ENCODE peak calls at places on chromosomes 1 and 21, in six cellular contexts. F, H, Y, S, O and I are unnamed samples.

GRCh38 chr1:103372866-103373265 is 152.6 kb upstream of the RNPC3 start:
- DNase-seq in F (no peak), S (no peak), Y (no peak), O (no peak), H (no peak), I (no peak)

GRCh38 chr1:209076688-209077087 is 506.8 kb upstream of the CAMK1G start:
- DNase-seq in S (no peak), O (no peak), H (peak; percentile 1), Y (no peak), F (no peak), I (no peak)

GRCh38 chr1:15411593-15412487 is 2.2 kb downstream of the EFHD2 start:
- DNase-seq in Y (peak; percentile 59), O (no peak), H (peak; percentile 40), F (no peak), S (peak; percentile 96), I (peak; percentile 45)

GRCh38 chr1:17624540-17625256 is 85.2 kb downstream of the ARHGEF10L start:
- DNase-seq in F (no peak), S (no peak), Y (peak; percentile 67), H (peak; percentile 46), O (peak; percentile 70), I (peak; percentile 74)

GRCh38 chr1:24702511-24703293 is 42.5 kb upstream of the CLIC4 start:
- DNase-seq in H (peak; percentile 47), F (no peak), O (no peak), S (no peak), Y (peak; percentile 32), I (no peak)

GRCh38 chr1:31524196-31524967 is 51.9 kb upstream of the TINAGL1 start:
- DNase-seq in Y (no peak), H (no peak), F (no peak), O (no peak), S (no peak), I (no peak)

GRCh38 chr1:106568161-106568560 is 488.3 kb upstream of the PRMT6 start:
- DNase-seq in H (no peak), F (no peak), O (no peak), Y (no peak), S (no peak), I (no peak)

GRCh38 chr1:19074361-19074901 is 118.0 kb upstream of the IFFO2 start:
- DNase-seq in Y (no peak), S (no peak), F (no peak), O (no peak), H (no peak), I (no peak)

GRCh38 chr1:190320952-190321351 is 156.7 kb downstream of the BRINP3 start:
- DNase-seq in O (no peak), Y (no peak), H (peak; percentile 72), F (no peak), S (no peak), I (no peak)

GRCh38 chr21:41596241-41596925 is 88.4 kb upstream of the TMPRSS2 start:
- DNase-seq in H (no peak), F (no peak), O (no peak), Y (no peak), S (no peak), I (no peak)

GRCh38 chr21:30990514-30991304 is 47.6 kb downstream of the KRTAP19-8 start:
- DNase-seq in H (no peak), O (no peak), Y (no peak), S (no peak), F (no peak), I (no peak)

GRCh38 chr1:203673550-203674411 is 47.1 kb downstream of the ATP2B4 start:
- DNase-seq in Y (peak; percentile 61), H (peak; percentile 82), S (peak; percentile 84), O (peak; percentile 62), F (no peak), I (peak; percentile 89)

GRCh38 chr1:27350673-27351540 is 9.1 kb downstream of the SYTL1 start:
- DNase-seq in O (no peak), H (peak; percentile 60), S (peak; percentile 76), F (no peak), Y (peak; percentile 58), I (no peak)

GRCh38 chr1:58356402-58356801 is 190.1 kb downstream of the OMA1 start:
- DNase-seq in H (no peak), F (no peak), Y (no peak), S (no peak), O (no peak), I (no peak)

GRCh38 chr1:43554444-43554992 is 23.8 kb downstream of the PTPRF start:
- DNase-seq in S (no peak), Y (no peak), H (peak; percentile 59), F (no peak), O (no peak), I (no peak)

GRCh38 chr1:46622341-46622740 is 5.7 kb upstream of the MOB3C start:
- DNase-seq in S (no peak), F (no peak), H (peak; percentile 50), O (no peak), Y (no peak), I (no peak)

GRCh38 chr1:18582890-18583289 is 47.8 kb upstream of the PAX7 start:
- DNase-seq in Y (no peak), F (no peak), S (no peak), O (no peak), H (no peak), I (no peak)

GRCh38 chr1:234581063-234581714 is 28.8 kb downstream of the IRF2BP2 start:
- DNase-seq in O (no peak), H (no peak), Y (no peak), F (no peak), S (no peak), I (peak; percentile 22)

GRCh38 chr1:94240822-94241221 is 3.4 kb upstream of the ARHGAP29 start:
- DNase-seq in Y (no peak), O (no peak), F (no peak), H (peak; percentile 51), S (no peak), I (no peak)

GRCh38 chr21:38930838-38931237 is 125.1 kb downstream of the ETS2 start:
- DNase-seq in F (no peak), O (no peak), H (peak; percentile 89), S (no peak), Y (no peak), I (peak; percentile 77)

GRCh38 chr1:117135329-117135728 is 13.8 kb upstream of the TRIM45 start:
- DNase-seq in F (no peak), O (no peak), H (no peak), Y (no peak), S (no peak), I (no peak)

GRCh38 chr1:227891955-227892871 is 55.5 kb downstream of the WNT9A start:
- DNase-seq in O (no peak), Y (peak; percentile 17), S (peak; percentile 73), H (peak; percentile 50), F (no peak), I (no peak)

GRCh38 chr1:206721454-206721853 is 36.7 kb downstream of the MAPKAPK2 start:
- DNase-seq in O (no peak), Y (no peak), F (no peak), H (no peak), S (no peak), I (no peak)
- H3K4me1 ChIP-seq in O (peaks cover 56% of the 10 kb centered on the region), Y (peaks cover 52% of the 10 kb centered on the region), F (peaks cover 61% of the 10 kb centered on the region), H (peaks cover 71% of the 10 kb centered on the region), S (peaks cover 100% of the 10 kb centered on the region), I (peaks cover 13% of the 10 kb centered on the region)

DNA sequence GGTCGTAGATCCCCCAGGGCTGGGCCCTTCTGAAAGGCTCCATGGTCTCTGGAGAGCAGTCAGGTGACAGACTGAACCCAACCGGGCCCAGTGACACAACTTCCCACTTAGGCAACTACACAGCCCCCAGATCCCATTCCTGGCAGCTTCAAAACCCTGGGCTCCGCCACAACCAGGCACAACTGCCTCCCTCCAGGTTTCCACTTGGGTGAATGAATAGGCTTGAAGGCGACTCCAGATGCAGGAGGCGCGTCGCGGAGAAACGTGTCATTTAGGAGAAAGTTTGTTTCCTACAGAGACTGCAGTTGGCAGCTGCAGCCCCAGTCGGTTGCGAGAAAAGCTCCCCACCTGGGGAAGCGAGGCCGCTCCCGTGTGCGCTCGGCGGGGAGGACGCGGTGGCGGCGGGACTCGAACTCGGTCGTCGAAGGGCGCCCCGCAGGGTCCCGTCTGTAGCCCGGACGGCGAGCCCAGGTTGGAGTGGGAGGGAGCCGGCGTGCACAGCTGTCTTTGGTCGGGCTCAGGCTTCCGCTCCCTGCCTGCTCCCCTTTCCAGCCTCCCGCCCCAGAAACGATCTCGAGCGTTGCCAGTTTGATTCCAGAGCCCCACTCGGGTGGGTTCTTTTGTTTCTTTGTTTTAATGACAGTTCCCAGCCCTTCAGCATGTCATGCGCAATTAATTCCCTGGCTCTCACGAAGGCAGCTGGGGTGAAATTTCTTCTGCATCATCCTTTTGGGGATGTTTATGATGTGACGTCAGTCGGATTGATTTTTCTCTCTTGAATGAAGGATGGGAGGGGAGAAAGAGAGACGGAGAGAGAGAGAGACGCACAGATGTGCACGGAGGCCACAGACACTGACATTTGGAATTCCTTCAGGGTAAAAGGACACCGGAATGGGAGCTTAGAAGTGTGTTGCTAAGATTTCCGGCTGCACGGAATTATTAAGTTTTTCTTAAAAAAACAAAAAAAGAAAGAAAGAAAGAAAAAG is 862 bp upstream of the SGIP1 start:
- DNase-seq in S (peak; percentile 75), O (no peak), Y (peak; percentile 54), H (peak; percentile 74), F (no peak), I (no peak)
- H3K4me3 ChIP-seq in S (no peak overlapping the region), O (peak overlapping the region; percentile 76), Y (peak overlapping the region; percentile 49), H (peak overlapping the region; percentile 46), F (no peak overlapping the region), I (peak overlapping the region; percentile 58)

DNA sequence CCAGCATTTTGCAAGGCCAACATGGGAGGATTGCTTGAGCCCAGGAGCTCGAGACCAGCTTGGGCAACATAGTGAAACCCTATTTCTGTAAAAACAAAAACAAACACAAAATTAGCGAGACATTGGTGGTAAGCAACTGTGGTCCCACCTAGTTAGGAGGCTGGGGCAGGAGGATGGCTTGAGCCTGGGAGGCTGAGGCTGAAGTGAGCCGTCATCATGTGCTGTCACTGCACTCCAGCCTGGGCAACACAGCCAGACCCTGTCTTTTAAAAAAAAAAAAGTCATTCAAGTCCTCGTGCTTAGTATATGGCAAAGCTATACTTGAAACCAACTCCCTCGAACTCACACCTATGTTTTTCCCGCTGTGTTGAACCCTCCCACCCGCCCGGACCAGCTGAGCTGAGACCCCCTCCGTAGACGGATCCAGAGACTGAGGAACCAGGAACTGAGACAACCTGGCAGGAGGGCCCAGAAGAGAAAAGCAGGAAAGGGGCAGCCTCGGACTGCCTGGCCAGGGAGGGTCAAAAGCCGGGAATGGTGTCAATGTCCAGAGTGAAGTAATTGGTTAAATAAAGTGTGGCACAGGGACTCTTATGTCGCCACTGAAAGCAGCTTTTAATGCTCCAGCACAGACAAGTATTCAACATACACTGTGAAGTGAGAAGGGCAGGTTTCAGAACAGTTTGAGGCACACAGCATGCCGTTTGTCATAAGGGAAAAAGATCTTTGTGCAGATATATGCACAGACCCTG is 32.8 kb upstream of the CASZ1 start:
- DNase-seq in Y (no peak), S (no peak), O (no peak), H (no peak), F (no peak), I (no peak)
- H3K27me3 ChIP-seq in Y (peaks cover under 1% of the 10 kb centered on the region), S (peaks cover under 1% of the 10 kb centered on the region), O (no peaks in the 10 kb centered on the region), H (no peaks in the 10 kb centered on the region), F (no peaks in the 10 kb centered on the region), I (no peaks in the 10 kb centered on the region)

DNA sequence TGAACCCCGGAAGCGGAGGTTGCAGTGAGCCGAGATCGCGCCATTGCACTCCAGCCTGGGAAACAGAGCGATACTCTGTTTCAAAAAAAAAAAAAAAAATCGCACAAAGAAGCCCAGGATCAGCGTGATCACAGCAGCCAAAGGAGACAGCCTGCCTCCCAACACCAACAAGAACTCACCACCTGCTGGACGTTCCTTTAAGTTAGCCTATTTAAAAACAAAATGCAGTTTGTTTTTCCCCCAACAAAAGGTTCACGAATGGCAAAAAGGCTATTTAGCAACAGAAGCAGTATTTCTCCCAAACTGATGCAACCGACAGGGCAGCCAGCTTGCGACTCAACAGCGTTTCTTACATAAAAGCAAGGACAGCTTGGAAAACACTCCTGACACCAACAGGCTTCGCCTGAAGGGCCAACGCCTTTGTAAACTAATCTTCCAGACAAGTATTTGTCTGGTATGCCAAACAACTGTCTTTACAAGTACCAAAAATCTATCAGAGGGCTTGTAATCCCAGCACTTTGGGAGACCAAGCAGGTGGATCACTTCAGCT is 6.8 kb downstream of the SSU72 start:
- DNase-seq in F (no peak), S (no peak), H (no peak), O (no peak), Y (no peak), I (no peak)
- H3K4me1 ChIP-seq in F (no peaks in the 10 kb centered on the region), S (peaks cover 97% of the 10 kb centered on the region), H (no peaks in the 10 kb centered on the region), O (peaks cover 25% of the 10 kb centered on the region), Y (no peaks in the 10 kb centered on the region), I (peaks cover 3% of the 10 kb centered on the region)